ENCODE peak calls at places on chromosomes 1 and 21, in seven cellular contexts. K is HAP-1, G is prostate gland, Y is neural progenitor cell, V is neuronal stem cell, N is BJ, C is fibroblast of lung. R is an unnamed sample.

GRCh38 chr1:66954208-66954607 is 29.4 kb downstream of the MIER1 start:
- DNase-seq in K (no peak), G (no peak), Y (no peak), V (no peak), N (no peak), C (no peak), R (no peak)

GRCh38 chr1:33563702-33564101 is 91.3 kb downstream of the ZSCAN20 start:
- DNase-seq in K (no peak), G (peak), Y (no peak), V (no peak), N (no peak), C (no peak), R (no peak)

GRCh38 chr1:98086796-98087195 is 166.0 kb upstream of the DPYD start:
- DNase-seq in K (peak), G (no peak), Y (peak), V (peak), N (peak), C (peak), R (peak)

GRCh38 chr1:210294991-210295773 is 33.5 kb upstream of the HHAT start:
- DNase-seq in K (peak), G (peak), Y (peak), V (no peak), N (peak), C (no peak), R (peak)

GRCh38 chr1:221439008-221439733 is 302.7 kb downstream of the DUSP10 start:
- DNase-seq in K (no peak), G (no peak), Y (peak), V (no peak), N (no peak), C (peak), R (no peak)

GRCh38 chr1:7893529-7894180 is 40.8 kb upstream of the UTS2 start:
- DNase-seq in K (no peak), G (no peak), Y (no peak), V (no peak), N (no peak), C (peak), R (no peak)

GRCh38 chr1:82317671-82318070 is 516.9 kb downstream of the ADGRL2 start:
- DNase-seq in K (no peak), G (no peak), Y (no peak), V (no peak), N (no peak), C (no peak), R (no peak)

GRCh38 chr1:152035406-152036315 is 1.1 kb downstream of the S100A11 start:
- DNase-seq in K (peak), G (peak), Y (no peak), V (no peak), N (no peak), C (peak), R (no peak)

GRCh38 chr1:10232213-10232612 is 21.8 kb downstream of the KIF1B start:
- DNase-seq in K (no peak), G (no peak), Y (no peak), V (no peak), N (no peak), C (no peak), R (no peak)

GRCh38 chr21:37592496-37592895 is 225.9 kb downstream of the DYRK1A start:
- DNase-seq in K (no peak), G (no peak), Y (peak), V (no peak), N (no peak), C (no peak), R (no peak)
- H3K4me3 ChIP-seq in K (no peak), G (no peak), Y (no peak), V (no peak), N (no peak), C (no peak), R (no peak)

GRCh38 chr1:158951956-158952355 is 20.6 kb downstream of the PYHIN1 start:
- DNase-seq in K (no peak), G (no peak), Y (peak), V (no peak), N (no peak), C (no peak), R (no peak)
- H3K4me3 ChIP-seq in K (no peak), G (no peak), Y (no peak), V (no peak), N (no peak), C (no peak), R (no peak)

GRCh38 chr1:156618853-156619581 is at the start of gene HAPLN2:
- DNase-seq in K (peak), G (no peak), Y (peak), V (no peak), N (no peak), C (no peak), R (no peak)

GRCh38 chr1:156615946-156616345 is 3.3 kb upstream of the HAPLN2 start:
- DNase-seq in K (no peak), G (no peak), Y (no peak), V (no peak), N (no peak), C (no peak), R (no peak)

GRCh38 chr1:156619582-156619955 is 354 bp downstream of the HAPLN2 start:
- DNase-seq in K (no peak), G (no peak), Y (no peak), V (no peak), N (no peak), C (no peak), R (no peak)

DNA sequence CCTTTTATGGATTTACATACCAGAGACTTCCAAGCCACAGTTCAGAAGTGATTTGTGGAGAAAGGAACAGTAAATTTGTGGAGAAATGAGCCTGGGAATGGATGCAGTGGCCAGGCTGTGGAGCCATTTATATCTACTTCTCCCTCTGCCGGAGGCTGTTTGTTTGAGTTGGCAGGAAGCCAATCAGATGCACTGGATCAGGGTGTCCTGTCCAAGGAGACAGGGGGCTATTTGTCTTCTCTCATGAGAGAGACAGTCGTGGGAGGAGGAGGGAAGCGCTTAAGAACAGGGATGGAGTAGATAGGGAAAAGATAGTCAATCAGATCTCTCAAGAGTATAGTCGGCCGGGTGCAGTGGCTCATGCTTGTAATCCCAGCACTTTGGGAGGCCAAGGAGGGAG is 2.8 kb upstream of the HAPLN2 start:
- DNase-seq in K (peak), G (peak), Y (no peak), V (no peak), N (no peak), C (peak), R (no peak)
- H3K4me3 ChIP-seq in K (no peak), G (no peak), Y (no peak), V (no peak), N (no peak), C (no peak), R (no peak)

GRCh38 chr1:17118706-17119075 is 560 bp downstream of the PADI2 start:
- DNase-seq in K (no peak), G (no peak), Y (peak), V (no peak), N (no peak), C (no peak), R (no peak)

GRCh38 chr1:17118268-17118667 is 983 bp downstream of the PADI2 start:
- DNase-seq in K (no peak), G (no peak), Y (no peak), V (no peak), N (no peak), C (no peak), R (no peak)

GRCh38 chr1:17120483-17120882 is 1.2 kb upstream of the PADI2 start:
- DNase-seq in K (no peak), G (no peak), Y (no peak), V (no peak), N (no peak), C (no peak), R (no peak)

GRCh38 chr1:17119744-17120482 is 662 bp upstream of the PADI2 start:
- DNase-seq in K (no peak), G (no peak), Y (peak), V (no peak), N (no peak), C (no peak), R (no peak)

DNA sequence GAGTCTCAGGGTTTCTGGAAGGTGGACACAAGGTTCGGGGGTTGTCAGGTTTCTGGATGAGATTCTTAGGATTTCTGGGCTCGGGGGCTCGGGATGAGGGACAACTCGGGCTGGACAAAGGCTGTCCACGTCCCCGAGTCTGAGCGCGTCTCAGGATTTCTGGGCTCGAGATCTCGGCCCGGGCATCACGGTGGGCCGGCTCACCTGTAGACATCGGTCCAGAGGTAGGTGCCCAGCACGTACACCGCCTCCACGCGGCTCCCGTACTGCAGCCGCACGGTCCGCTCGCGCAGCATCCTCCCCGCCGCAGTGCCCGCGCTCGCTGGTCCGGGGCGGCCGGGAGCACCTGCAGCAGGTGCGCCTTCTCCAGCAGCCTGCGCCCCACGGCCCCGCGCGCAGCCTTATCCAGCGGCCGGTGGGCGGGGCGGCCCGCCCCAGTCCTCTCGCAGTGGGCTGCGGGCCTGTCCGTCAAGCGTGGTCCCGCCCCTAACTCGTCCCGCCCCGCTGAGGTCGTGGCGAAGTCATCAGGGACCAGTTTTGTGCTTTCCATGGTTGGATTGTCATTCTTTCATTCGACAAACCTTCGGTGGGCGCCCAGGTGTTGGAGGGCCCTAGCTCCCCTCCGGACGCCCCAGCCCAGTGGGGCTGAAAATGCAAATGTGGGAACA is at the start of gene PADI2:
- DNase-seq in K (peak), G (peak), Y (peak), V (peak), N (no peak), C (peak), R (no peak)
- H3K4me3 ChIP-seq in K (peak), G (peak), Y (peak), V (peak), N (peak), C (no peak), R (peak)

DNA sequence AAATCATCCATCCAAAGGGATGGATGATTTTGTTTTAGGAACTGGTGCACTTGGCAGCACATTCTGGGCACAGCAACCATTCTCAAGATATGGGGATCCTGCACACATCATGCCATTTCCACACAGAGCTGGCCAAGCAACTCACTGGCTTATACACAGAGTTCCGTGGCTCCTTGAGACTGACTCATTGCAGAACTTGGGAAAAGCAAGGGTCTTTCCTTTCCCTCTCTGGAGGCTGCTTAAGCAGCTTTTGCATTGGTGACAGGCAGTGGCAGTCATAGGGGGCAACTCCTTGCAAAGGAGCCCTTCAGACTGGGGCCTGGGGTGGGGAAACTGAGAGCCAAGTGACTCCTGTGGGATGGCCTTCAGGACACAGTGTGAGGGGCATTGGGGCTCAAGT is 1.9 kb upstream of the MAD2L2 start:
- DNase-seq in K (no peak), G (no peak), Y (no peak), V (no peak), N (no peak), C (no peak), R (no peak)
- H3K4me3 ChIP-seq in K (no peak), G (no peak), Y (peak), V (no peak), N (no peak), C (no peak), R (no peak)

GRCh38 chr1:235409045-235409820 is 42.0 kb downstream of the TBCE start:
- DNase-seq in K (no peak), G (peak), Y (no peak), V (no peak), N (no peak), C (no peak), R (no peak)

GRCh38 chr1:235408503-235408960 is 41.3 kb downstream of the TBCE start:
- DNase-seq in K (no peak), G (no peak), Y (no peak), V (no peak), N (no peak), C (no peak), R (no peak)

GRCh38 chr1:235411489-235412486 is 44.6 kb downstream of the TBCE start:
- DNase-seq in K (no peak), G (no peak), Y (no peak), V (no peak), N (no peak), C (no peak), R (no peak)

GRCh38 chr1:235407419-235407818 is 40.2 kb downstream of the TBCE start:
- DNase-seq in K (no peak), G (no peak), Y (no peak), V (no peak), N (no peak), C (no peak), R (no peak)

DNA sequence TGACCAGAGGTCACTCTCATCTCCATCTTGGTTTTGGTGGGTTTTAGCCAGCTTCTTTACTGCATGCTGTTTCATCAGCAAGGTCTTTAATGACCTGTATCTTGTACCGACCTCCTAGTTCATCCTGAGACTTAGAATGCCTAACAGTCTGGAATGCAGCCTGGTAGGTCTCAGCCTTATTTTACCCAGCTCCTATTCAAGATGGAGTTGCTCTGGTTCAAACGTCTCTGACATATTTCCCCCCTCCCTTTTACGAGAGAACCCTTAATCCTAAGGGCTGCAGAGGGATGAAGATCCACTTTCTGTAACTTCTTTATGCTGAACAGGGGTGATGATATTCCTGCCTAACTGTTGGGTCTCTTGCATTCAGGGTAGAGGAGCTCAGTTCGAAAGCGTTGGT is 43.2 kb downstream of the TBCE start:
- DNase-seq in K (no peak), G (no peak), Y (no peak), V (no peak), N (no peak), C (no peak), R (no peak)
- H3K4me3 ChIP-seq in K (no peak), G (no peak), Y (no peak), V (no peak), N (no peak), C (no peak), R (no peak)

DNA sequence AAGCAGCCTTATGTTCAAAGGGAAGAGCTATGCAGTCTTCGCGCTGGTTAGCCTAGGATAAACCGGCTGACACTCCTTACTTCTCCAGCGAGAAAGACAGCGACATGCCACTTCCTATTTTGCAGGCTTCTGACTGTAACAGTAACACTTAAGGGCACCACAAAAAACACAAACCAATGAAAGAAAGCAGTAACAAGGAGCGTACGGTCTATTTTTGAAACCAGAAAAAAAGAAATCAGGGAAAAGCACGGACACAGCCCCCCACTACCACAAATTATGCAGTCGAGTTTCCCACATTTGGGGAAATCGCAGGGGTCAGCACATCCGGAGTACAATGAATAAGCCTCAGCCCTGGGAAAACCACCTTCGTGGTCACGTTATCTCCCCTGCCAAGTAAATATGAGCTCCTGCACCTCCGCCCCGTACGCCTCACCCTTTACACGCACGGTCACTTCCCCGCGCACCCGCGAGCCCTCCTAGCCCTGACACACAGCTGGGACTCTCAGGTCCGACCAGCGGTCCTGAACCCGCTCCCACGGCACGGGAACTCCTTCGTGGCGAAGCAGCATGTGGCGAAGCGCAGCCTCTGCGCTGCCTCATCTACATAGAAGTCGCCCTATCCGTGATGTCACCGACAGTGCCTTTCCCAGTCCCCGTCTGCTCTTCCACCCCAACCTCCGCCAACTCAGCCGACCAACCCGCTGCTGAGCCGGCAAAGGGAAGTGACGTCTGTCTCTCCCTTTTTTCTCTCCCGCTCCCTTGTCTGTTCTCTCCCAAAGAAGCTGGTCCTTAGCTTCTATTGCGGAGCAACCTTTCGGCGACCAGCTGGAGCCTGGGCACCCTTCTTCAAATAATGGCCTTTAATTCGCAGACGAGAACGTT is 40.9 kb upstream of the PPIAL4F start:
- DNase-seq in K (peak), G (no peak), Y (peak), V (peak), N (peak), C (peak), R (peak)
- H3K4me3 ChIP-seq in K (peak), G (peak), Y (peak), V (peak), N (peak), C (peak), R (peak)

GRCh38 chr1:203295796-203296195 is 9.5 kb upstream of the BTG2 start:
- DNase-seq in K (no peak), G (no peak), Y (no peak), V (no peak), N (no peak), C (no peak), R (no peak)
- H3K4me3 ChIP-seq in K (no peak), G (no peak), Y (no peak), V (no peak), N (no peak), C (no peak), R (no peak)

R was measured in HFF-Myc.